ENCODE peak calls at places on chromosome 1, in seven cellular contexts. E is NT2/D1; Q is CD4-positive, alpha-beta T cell; I is NCI-H774; B is epithelial cell of esophagus; Y is psoas muscle; J is T47D. M is an unnamed sample.

GRCh38 chr1:197213193-197213592 is 54.9 kb upstream of the CRB1 start:
- DNase-seq in E (no peak), Q (no peak), B (no peak), I (no peak), J (no peak), Y (no peak), M (no peak)

GRCh38 chr1:51969038-51969705 is 21.3 kb downstream of the RAB3B start:
- DNase-seq in J (no peak), I (no peak), E (no peak), Q (no peak), Y (no peak), B (peak), M (peak)

GRCh38 chr1:51491166-51491981 is 27.7 kb downstream of the EPS15 start:
- DNase-seq in J (no peak), B (peak), Q (no peak), Y (no peak), E (no peak), I (no peak), M (no peak)

GRCh38 chr1:228767636-228768344 is 32.5 kb downstream of the RHOU start:
- DNase-seq in J (no peak), E (no peak), Y (no peak), Q (no peak), I (no peak), B (no peak), M (no peak)

GRCh38 chr1:171563675-171564074 is 58.4 kb upstream of the MYOCOS start:
- DNase-seq in B (peak), I (no peak), Y (no peak), J (no peak), Q (no peak), E (no peak), M (peak)

GRCh38 chr1:6889875-6890480 is 104.7 kb downstream of the CAMTA1 start:
- DNase-seq in Q (no peak), J (peak), I (no peak), Y (no peak), E (peak), B (peak), M (peak)

GRCh38 chr1:110927484-110928075 is 36.1 kb downstream of the LRIF1 start:
- DNase-seq in I (no peak), J (peak), Y (no peak), Q (no peak), E (peak), B (peak), M (peak)

GRCh38 chr1:220655509-220655908 is 34.7 kb upstream of the C1orf115 start:
- DNase-seq in Q (no peak), Y (no peak), B (no peak), E (no peak), I (no peak), J (no peak), M (no peak)

GRCh38 chr1:224380003-224380402 is 23.3 kb downstream of the CNIH4 start:
- DNase-seq in B (no peak), I (no peak), Y (no peak), Q (no peak), J (no peak), E (no peak), M (no peak)

GRCh38 chr1:26740023-26740422 is 44.2 kb downstream of the ARID1A start:
- DNase-seq in B (no peak), E (no peak), Q (no peak), J (no peak), Y (no peak), I (no peak), M (no peak)

GRCh38 chr1:228140724-228141081 is 624 bp downstream of the GUK1 start:
- DNase-seq in I (no peak), Y (no peak), E (no peak), B (no peak), Q (no peak), J (no peak), M (no peak)

GRCh38 chr1:173489149-173489600 is 12.0 kb downstream of the PRDX6 start:
- DNase-seq in B (peak), J (peak), Y (no peak), Q (no peak), I (no peak), E (no peak), M (no peak)

GRCh38 chr1:152227310-152227928 is 3.4 kb upstream of the HRNR start:
- DNase-seq in Q (no peak), B (peak), Y (no peak), E (no peak), J (peak), I (no peak), M (peak)

GRCh38 chr1:218686258-218686657 is 341.1 kb downstream of the TGFB2 start:
- DNase-seq in Y (no peak), B (peak), Q (no peak), E (no peak), J (no peak), I (no peak), M (peak)

GRCh38 chr1:27356277-27356627 is 10.5 kb downstream of the MAP3K6 start:
- DNase-seq in E (no peak), B (no peak), J (no peak), I (no peak), Q (no peak), Y (no peak), M (no peak)

GRCh38 chr1:178361847-178362246 is 134.9 kb downstream of the CLEC20A start:
- DNase-seq in I (no peak), J (peak), Q (no peak), B (no peak), Y (no peak), E (no peak), M (no peak)

GRCh38 chr1:96538001-96538649 is 183.5 kb upstream of the PTBP2 start:
- DNase-seq in B (no peak), J (peak), Y (no peak), Q (no peak), E (no peak), I (no peak), M (peak)

GRCh38 chr1:151106891-151107290 is 36.3 kb downstream of the GABPB2 start:
- DNase-seq in Y (peak), E (no peak), Q (no peak), I (no peak), B (peak), J (no peak), M (peak)

GRCh38 chr1:104856091-104856490 is 1106.4 kb downstream of the AMY1C start:
- DNase-seq in J (no peak), Q (no peak), I (no peak), E (no peak), B (no peak), Y (no peak), M (no peak)

GRCh38 chr1:23798662-23799142 is 1.9 kb downstream of the GALE start:
- DNase-seq in Y (peak), Q (no peak), B (no peak), I (no peak), J (no peak), E (no peak), M (no peak)

GRCh38 chr1:229409616-229410369 is 24.1 kb downstream of the ACTA1 start:
- DNase-seq in J (no peak), Q (no peak), Y (peak), E (no peak), I (no peak), B (no peak), M (no peak)

GRCh38 chr1:40060351-40060750 is 19.8 kb downstream of the CAP1 start:
- DNase-seq in Y (no peak), J (no peak), Q (no peak), B (no peak), E (no peak), I (no peak), M (no peak)

GRCh38 chr1:111334169-111334568 is 43.5 kb downstream of the CHIA start:
- DNase-seq in J (peak), Y (no peak), I (no peak), Q (peak), E (peak), B (peak), M (peak)

GRCh38 chr1:186620526-186620925 is 59.7 kb downstream of the PTGS2 start:
- DNase-seq in B (no peak), I (no peak), E (no peak), J (no peak), Q (no peak), Y (no peak), M (peak)

M was measured in astrocyte of the hippocampus.